ENCODE peak calls at places on chromosomes 2 and 18, in ten cellular contexts. J, Q, N, H, M, S, I, X, W and E are unnamed samples.

GRCh38 chr2:109455731-109456691 is 157.8 kb downstream of the SEPTIN10 start:
- DNase-seq in J (no peak), Q (no peak), N (no peak), H (peak; percentile 89), M (no peak), S (no peak), I (no peak), X (no peak), W (no peak), E (no peak)

GRCh38 chr2:169933124-169933711 is 106.0 kb downstream of the UBR3 start:
- DNase-seq in J (no peak), Q (peak; percentile 5), N (no peak), H (no peak), M (peak; percentile 54), S (peak; percentile 63), I (peak; percentile 65), X (peak; percentile 8), W (no peak), E (peak; percentile 16)

GRCh38 chr2:71336802-71337201 is 5.2 kb downstream of the ZNF638 start:
- DNase-seq in J (peak; percentile 48), Q (no peak), N (no peak), H (no peak), M (peak; percentile 13), S (peak; percentile 88), I (no peak), X (no peak), W (no peak), E (no peak)

GRCh38 chr2:13480057-13480456 is 763.3 kb downstream of the TRIB2 start:
- DNase-seq in J (no peak), Q (no peak), N (no peak), H (no peak), M (no peak), S (no peak), I (no peak), X (no peak), W (no peak), E (no peak)

GRCh38 chr2:3823748-3824147 is 120.4 kb downstream of the DCDC2C start:
- DNase-seq in J (no peak), Q (no peak), N (peak; percentile 47), H (no peak), M (peak; percentile 58), S (no peak), I (no peak), X (no peak), W (no peak), E (peak; percentile 23)

GRCh38 chr2:191428141-191428540 is 182.9 kb downstream of the MYO1B start:
- DNase-seq in J (no peak), Q (no peak), N (no peak), H (no peak), M (no peak), S (no peak), I (no peak), X (peak; percentile 22), W (no peak), E (no peak)

GRCh38 chr2:72001937-72002690 is 145.5 kb downstream of the CYP26B1 start:
- DNase-seq in J (no peak), Q (no peak), N (no peak), H (no peak), M (no peak), S (no peak), I (peak; percentile 5), X (no peak), W (no peak), E (no peak)

GRCh38 chr18:809985-810642 is 1.9 kb downstream of the YES1 start:
- DNase-seq in J (no peak), Q (no peak), N (no peak), H (no peak), M (no peak), S (no peak), I (no peak), X (no peak), W (no peak), E (no peak)

GRCh38 chr2:63891488-63892030 is 49.9 kb downstream of the UGP2 start:
- DNase-seq in J (no peak), Q (no peak), N (no peak), H (no peak), M (no peak), S (no peak), I (no peak), X (no peak), W (no peak), E (no peak)

GRCh38 chr2:195494452-195494851 is 162.6 kb upstream of the SLC39A10 start:
- DNase-seq in J (no peak), Q (no peak), N (no peak), H (no peak), M (no peak), S (peak; percentile 15), I (no peak), X (no peak), W (no peak), E (no peak)

GRCh38 chr2:98465456-98466201 is 21.0 kb downstream of the INPP4A start:
- DNase-seq in J (peak; percentile 66), Q (peak; percentile 90), N (no peak), H (peak; percentile 89), M (peak; percentile 58), S (peak; percentile 49), I (peak; percentile 86), X (no peak), W (peak; percentile 70), E (no peak)

GRCh38 chr2:19881221-19881620 is 20.6 kb downstream of the TTC32 start:
- DNase-seq in J (no peak), Q (no peak), N (no peak), H (no peak), M (no peak), S (no peak), I (no peak), X (no peak), W (peak; percentile 19), E (no peak)

GRCh38 chr2:951224-952006 is 766 bp downstream of the SNTG2 start:
- DNase-seq in J (no peak), Q (no peak), N (no peak), H (no peak), M (no peak), S (no peak), I (no peak), X (no peak), W (no peak), E (no peak)

GRCh38 chr2:946073-947005 is 4.3 kb upstream of the SNTG2 start:
- DNase-seq in J (no peak), Q (no peak), N (no peak), H (no peak), M (no peak), S (no peak), I (no peak), X (no peak), W (no peak), E (peak; percentile 15)

GRCh38 chr2:949894-950626 is 589 bp upstream of the SNTG2 start:
- DNase-seq in J (no peak), Q (no peak), N (no peak), H (peak; percentile 36), M (no peak), S (no peak), I (no peak), X (no peak), W (no peak), E (no peak)

GRCh38 chr2:950627-950992 is at the start of gene SNTG2:
- DNase-seq in J (no peak), Q (no peak), N (no peak), H (peak; percentile 66), M (no peak), S (no peak), I (peak; percentile 32), X (no peak), W (no peak), E (no peak)

DNA sequence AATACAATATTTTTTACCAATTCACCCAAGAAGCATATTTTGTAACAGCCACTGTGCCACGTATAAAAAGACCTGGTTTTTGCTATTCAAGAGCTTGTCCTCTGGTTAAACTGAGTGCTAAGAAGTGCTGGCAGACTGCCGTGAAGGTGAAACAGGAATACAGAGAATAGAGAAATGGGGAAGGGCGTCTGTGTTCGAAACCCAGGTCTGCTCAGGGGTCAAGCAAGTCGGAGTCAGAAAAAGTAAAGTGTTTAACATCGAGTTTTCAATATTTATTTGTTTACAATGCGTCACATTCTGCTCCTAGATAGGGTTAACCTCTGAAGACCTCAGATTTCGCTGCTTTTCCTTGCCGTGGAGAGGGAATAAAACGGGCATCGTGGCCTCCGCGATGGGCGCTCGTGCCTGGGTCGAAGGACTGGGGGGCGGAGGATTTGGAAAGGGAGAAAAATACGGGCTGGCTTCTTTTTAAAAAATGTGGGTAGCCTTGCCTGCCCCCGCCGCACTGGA is 1.2 kb upstream of the SNTG2 start:
- DNase-seq in J (no peak), Q (no peak), N (no peak), H (peak; percentile 56), M (no peak), S (no peak), I (no peak), X (no peak), W (no peak), E (no peak)
- H3K4me3 ChIP-seq in J (peak overlapping the region; percentile 8), Q (no peak overlapping the region), N (peak overlapping the region; percentile 52), H (peak overlapping the region; percentile 4), M (no peak overlapping the region), S (peak overlapping the region; percentile 9), I (no peak overlapping the region), X (peak overlapping the region; percentile 34), W (no peak overlapping the region), E (peak overlapping the region; percentile 52)

GRCh38 chr2:163734911-163735691 is 707 bp downstream of the FIGN start:
- DNase-seq in J (no peak), Q (no peak), N (no peak), H (no peak), M (peak; percentile 53), S (peak; percentile 57), I (no peak), X (no peak), W (no peak), E (no peak)
- H3K4me3 ChIP-seq in J (peak overlapping the region; percentile 95), Q (no peak overlapping the region), N (peak overlapping the region; percentile 60), H (peak overlapping the region; percentile 10), M (peak overlapping the region; percentile 81), S (peak overlapping the region; percentile 91), I (no peak overlapping the region), X (peak overlapping the region; percentile 76), W (peak overlapping the region; percentile 45), E (peak overlapping the region; percentile 63)

DNA sequence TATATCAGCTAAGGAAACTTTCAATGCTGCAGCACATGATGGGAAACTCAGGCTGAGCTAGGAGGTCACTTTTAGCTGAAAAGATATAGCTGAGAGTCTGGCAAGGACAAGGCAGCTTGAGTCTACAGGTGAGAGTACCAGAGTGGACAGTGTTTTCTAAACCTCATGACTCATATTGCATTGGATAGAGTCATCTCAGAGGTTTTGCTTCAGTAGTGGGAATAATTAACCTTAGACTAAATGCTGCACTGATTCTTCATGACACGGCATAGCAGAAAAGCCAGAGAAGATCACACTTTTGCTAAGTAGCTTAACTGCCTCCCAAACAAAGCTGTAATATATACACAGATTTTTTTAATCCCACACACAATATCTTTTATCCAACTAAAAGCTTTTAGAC is 865.0 kb upstream of the CDH2 start:
- DNase-seq in J (no peak), Q (no peak), N (no peak), H (no peak), M (peak; percentile 27), S (no peak), I (no peak), X (no peak), W (no peak), E (peak; percentile 33)
- H3K4me3 ChIP-seq in J (no peak overlapping the region), Q (no peak overlapping the region), N (no peak overlapping the region), H (no peak overlapping the region), M (no peak overlapping the region), S (no peak overlapping the region), I (no peak overlapping the region), X (no peak overlapping the region), W (no peak overlapping the region), E (no peak overlapping the region)

DNA sequence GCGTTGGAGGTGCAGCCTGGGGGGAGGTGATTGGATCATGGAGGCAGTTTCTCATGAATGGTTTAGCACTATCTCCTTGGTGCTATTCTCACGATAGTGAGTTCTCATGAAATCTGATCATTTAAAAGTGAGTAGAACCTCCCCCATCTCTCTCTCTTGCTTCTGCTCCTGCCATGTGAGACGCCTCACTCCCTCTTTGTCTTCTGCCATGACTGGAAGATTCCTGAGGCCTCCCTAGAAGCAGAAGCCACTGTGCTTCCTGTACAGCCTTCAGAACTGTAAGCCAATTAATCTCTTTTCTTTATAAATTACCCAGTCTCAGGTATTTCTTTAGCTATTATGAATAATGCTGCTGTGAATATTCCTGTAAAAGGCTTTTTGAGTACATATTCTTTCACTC is 52.9 kb downstream of the SERPINB7 start:
- DNase-seq in J (no peak), Q (no peak), N (no peak), H (no peak), M (no peak), S (no peak), I (no peak), X (no peak), W (no peak), E (no peak)
- H3K4me3 ChIP-seq in J (no peak overlapping the region), Q (no peak overlapping the region), N (no peak overlapping the region), H (no peak overlapping the region), M (no peak overlapping the region), S (no peak overlapping the region), I (no peak overlapping the region), X (no peak overlapping the region), W (no peak overlapping the region), E (no peak overlapping the region)